ENCODE peak calls at places on chromosomes 16 and 17, in six cellular contexts. S, U, J, L, O and V are unnamed samples.
A peak's percentile ranks its signal among the peaks of the same experiment; 100 is the strongest.

GRCh38 chr17:68385490-68386215 is 71.6 kb downstream of the WIPI1 start:
- DNase-seq in S (no peak), U (no peak), J (no peak), L (no peak), O (no peak), V (no peak)

GRCh38 chr17:6547336-6547735 is 9.0 kb downstream of the PITPNM3 start:
- DNase-seq in S (no peak), U (no peak), J (no peak), L (no peak), O (no peak), V (no peak)

GRCh38 chr16:61862756-61863155 is 173.5 kb downstream of the CDH8 start:
- DNase-seq in S (no peak), U (no peak), J (no peak), L (no peak), O (no peak), V (no peak)

GRCh38 chr17:40564883-40565744 is at the start of gene CCR7:
- DNase-seq in S (peak; percentile 87), U (no peak), J (no peak), L (no peak), O (no peak), V (no peak)

GRCh38 chr16:86306046-86306644 is 204.2 kb upstream of the FOXF1 start:
- DNase-seq in S (no peak), U (no peak), J (no peak), L (peak; percentile 29), O (no peak), V (no peak)

GRCh38 chr16:50309527-50310307 is 43.4 kb downstream of the ADCY7 start:
- DNase-seq in S (no peak), U (no peak), J (no peak), L (no peak), O (no peak), V (no peak)

GRCh38 chr17:82925336-82925735 is 85.5 kb upstream of the ZNF750 start:
- DNase-seq in S (no peak), U (no peak), J (no peak), L (no peak), O (no peak), V (no peak)

GRCh38 chr17:10337976-10338375 is 34.8 kb downstream of the MYH13 start:
- DNase-seq in S (no peak), U (no peak), J (no peak), L (no peak), O (no peak), V (no peak)

GRCh38 chr16:56263711-56264608 is 72.7 kb downstream of the GNAO1 start:
- DNase-seq in S (no peak), U (peak; percentile 76), J (no peak), L (no peak), O (no peak), V (peak; percentile 56)

GRCh38 chr17:77206557-77206956 is 65.8 kb downstream of the SEC14L1 start:
- DNase-seq in S (no peak), U (no peak), J (no peak), L (no peak), O (no peak), V (no peak)
- TF ChIP-seq CTCF in S (no peak), U (no peak), J (no peak), L (no peak), O (no peak), V (no peak)

DNA sequence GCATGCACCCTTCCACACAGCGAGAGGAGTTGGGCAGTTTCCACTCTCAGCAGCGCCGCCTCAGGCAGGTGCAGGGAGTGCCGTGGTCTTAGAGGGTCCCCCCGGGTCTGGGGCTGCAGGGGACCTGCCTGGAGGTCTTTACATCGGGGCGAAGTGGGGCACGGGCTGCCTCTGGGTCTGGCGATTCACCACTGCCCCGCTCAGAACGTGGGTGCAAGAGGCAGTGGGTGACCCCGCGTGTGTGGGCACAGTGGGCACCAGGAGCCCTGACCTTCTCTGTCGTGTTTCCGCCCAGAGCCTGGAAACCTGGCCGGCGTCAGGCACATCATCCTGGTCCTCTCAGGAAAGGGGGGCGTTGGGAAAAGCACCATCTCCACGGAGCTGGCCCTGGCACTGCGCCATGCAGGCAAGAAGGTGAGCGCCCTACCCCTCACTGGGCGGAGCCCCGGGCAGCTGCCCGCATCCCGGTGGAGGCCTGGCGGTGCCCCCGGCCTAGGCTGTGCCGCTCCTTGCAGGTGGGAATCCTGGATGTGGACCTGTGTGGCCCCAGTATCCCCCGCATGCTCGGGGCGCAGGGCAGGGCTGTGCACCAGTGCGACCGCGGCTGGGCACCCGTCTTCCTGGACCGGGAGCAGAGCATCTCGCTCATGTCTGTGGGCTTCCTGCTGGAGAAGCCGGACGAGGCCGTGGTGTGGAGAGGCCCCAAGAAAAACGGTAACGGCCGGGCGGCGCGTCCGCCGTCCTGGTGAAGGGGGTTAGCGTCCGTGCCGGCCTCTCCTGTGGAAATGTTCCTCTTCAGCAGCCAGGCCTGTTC is 3.7 kb downstream of the NUBP2 start:
- DNase-seq in S (no peak), U (no peak), J (no peak), L (no peak), O (no peak), V (peak; percentile 22)
- TF ChIP-seq CTCF in S (no peak), U (no peak), J (no peak), L (no peak), O (no peak), V (no peak)

DNA sequence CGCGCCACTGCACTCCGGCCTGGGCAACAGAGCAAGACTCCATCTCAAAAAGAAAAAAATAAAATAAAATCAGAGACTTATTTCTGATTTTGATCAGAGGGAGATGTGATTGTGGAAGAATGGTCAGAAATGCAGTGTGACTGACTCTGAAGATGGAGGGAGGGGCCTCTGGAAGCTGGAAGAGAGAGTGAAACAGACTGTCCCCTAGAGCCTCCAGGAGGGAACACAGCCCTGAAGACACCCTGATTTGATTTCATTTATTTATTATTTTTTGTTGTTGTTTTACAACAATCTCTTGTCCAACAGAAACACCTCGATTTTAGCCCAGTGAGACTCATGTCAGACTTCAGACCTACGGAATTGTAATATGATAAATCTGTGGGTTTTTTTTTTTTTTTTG is 26.1 kb downstream of the BCL7C start:
- DNase-seq in S (no peak), U (no peak), J (no peak), L (no peak), O (no peak), V (no peak)
- TF ChIP-seq CTCF in S (no peak), U (no peak), J (no peak), L (no peak), O (no peak), V (no peak)

GRCh38 chr17:31506517-31506916 is 115.0 kb downstream of the RAB11FIP4 start:
- DNase-seq in S (no peak), U (no peak), J (no peak), L (no peak), O (no peak), V (no peak)

GRCh38 chr17:31510273-31511175 is 119.0 kb downstream of the RAB11FIP4 start:
- DNase-seq in S (no peak), U (no peak), J (no peak), L (no peak), O (no peak), V (peak; percentile 5)

GRCh38 chr17:31509805-31510177 is 118.3 kb downstream of the RAB11FIP4 start:
- DNase-seq in S (no peak), U (no peak), J (no peak), L (no peak), O (no peak), V (no peak)

GRCh38 chr17:31509095-31509804 is 117.8 kb downstream of the RAB11FIP4 start:
- DNase-seq in S (no peak), U (no peak), J (no peak), L (no peak), O (no peak), V (no peak)

DNA sequence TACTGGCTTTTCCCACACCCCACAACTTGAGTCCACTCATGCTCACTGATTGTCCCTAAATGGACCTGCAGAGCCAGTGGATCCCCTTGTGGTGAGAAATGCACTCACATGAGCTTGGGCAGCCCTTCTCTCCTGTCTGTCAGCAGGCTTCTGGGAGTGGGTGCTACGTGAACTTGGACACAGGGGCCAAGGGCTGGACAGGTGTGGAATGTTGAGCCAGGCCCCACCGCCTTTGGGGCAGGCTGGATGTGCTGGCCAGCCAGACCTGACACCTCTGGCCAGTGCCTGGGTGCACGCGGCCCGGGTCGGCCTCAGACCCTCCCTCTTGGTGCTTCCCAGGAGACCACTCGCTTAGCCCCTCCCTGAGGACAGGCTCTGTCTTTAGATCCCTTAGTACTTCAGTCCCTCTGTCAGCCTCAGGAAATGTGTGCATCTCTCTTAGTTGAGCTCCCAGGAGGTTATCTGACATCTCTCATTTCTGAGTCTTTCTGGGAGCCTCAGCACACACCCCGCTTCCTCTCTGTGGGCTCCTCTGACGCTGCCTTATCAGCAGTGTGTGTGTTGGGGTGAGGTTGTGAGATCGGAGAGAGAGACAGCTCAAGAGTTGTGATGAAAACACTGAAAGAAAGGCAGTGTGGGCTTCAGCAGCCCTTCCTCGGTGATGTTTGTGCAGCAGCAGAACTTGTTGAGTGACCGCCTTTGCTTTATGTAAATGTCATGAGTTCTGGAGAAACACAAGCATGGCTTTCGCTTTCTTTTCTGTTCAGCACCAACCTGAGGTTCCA is 117.0 kb downstream of the RAB11FIP4 start:
- DNase-seq in S (peak; percentile 56), U (peak; percentile 52), J (no peak), L (no peak), O (no peak), V (no peak)
- TF ChIP-seq CTCF in S (peak; percentile 38), U (peak; percentile 30), J (peak; percentile 49), L (no peak), O (no peak), V (peak; percentile 28)

DNA sequence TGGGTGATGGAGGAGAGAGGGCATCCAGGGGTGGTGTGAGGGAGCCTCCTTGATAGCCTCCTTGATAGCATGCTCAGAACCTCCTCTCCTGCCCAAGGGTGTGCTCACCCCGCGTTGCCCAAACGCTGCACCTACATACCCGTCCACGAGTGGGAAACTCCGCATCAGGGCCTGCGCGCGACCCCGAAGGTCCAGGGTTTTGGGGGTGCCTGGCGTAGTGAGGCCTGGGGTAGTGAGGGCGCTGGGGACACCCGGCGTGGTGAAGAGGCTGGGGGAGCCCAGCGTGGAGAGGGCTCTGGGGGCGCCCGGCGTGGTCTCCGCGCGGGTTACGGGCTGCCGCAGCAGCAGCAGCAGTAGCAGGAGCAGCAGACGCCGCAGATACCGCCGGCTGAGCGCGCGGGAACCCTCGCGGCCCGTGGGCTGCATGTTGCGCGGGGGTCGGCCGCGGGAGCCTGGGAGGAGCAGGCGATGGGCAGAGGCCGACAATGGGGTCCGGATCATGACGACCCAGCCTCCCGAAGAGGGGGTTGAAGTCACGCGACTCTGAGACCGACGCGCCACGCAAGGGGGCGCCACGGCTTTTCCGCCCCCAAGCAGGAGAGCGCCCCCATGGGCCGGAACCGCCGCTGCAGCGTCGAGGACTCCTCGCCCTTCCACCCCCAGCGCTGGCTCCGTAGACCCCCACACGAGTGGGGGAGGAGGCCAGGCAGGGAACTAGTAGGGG is at the start of gene DPEP3:
- DNase-seq in S (no peak), U (no peak), J (no peak), L (no peak), O (no peak), V (peak; percentile 34)
- TF ChIP-seq CTCF in S (no peak), U (peak; percentile 45), J (peak; percentile 45), L (no peak), O (no peak), V (peak; percentile 28)